ENCODE peak calls at places on chromosomes 12 and 14, in ten cellular contexts. One of them, this sample, is unnamed.

GRCh38 chr12:82527165-82527780 is 159.4 kb upstream of the TMTC2 start:
- DNase-seq in AML-193: peak
- DNase-seq in stimulated activated CD4-positive, alpha-beta T cell treated with anti-CD3 and anti-CD28 coated beads, Interleukin-1b, Interleukin-23, amount 100 ng/mL, for 24 hours: no peak
- DNase-seq in NCI-H1436: peak
- DNase-seq in activated CD8-positive, alpha-beta memory T cell treated with anti-CD3 and anti-CD28 coated beads for 24 hours: no peak
- DNase-seq in NCI-H345: peak
- DNase-seq in SJSA1: peak
- DNase-seq in IMR-90: peak
- DNase-seq in activated CD4-positive, alpha-beta T cell treated with anti-CD3 and anti-CD28 coated beads, Interleukin-2, amount 50 U/mL, for 4 hours: no peak
- DNase-seq in T-helper 2 cell: no peak
- DNase-seq in this sample: peak

GRCh38 chr12:14716848-14717444 is 20.5 kb upstream of the GUCY2C start:
- DNase-seq in stimulated activated CD4-positive, alpha-beta T cell treated with anti-CD3 and anti-CD28 coated beads, Interleukin-1b, Interleukin-23, amount 100 ng/mL, for 24 hours: peak
- DNase-seq in AML-193: peak
- DNase-seq in activated CD4-positive, alpha-beta T cell treated with anti-CD3 and anti-CD28 coated beads, Interleukin-2, amount 50 U/mL, for 4 hours: peak
- DNase-seq in T-helper 2 cell: peak
- DNase-seq in NCI-H1436: no peak
- DNase-seq in SJSA1: no peak
- DNase-seq in NCI-H345: peak
- DNase-seq in activated CD8-positive, alpha-beta memory T cell treated with anti-CD3 and anti-CD28 coated beads for 24 hours: no peak
- DNase-seq in IMR-90: peak
- DNase-seq in this sample: peak

GRCh38 chr12:39275846-39276245 is 167.1 kb downstream of the KIF21A start:
- DNase-seq in SJSA1: no peak
- DNase-seq in NCI-H345: no peak
- DNase-seq in activated CD8-positive, alpha-beta memory T cell treated with anti-CD3 and anti-CD28 coated beads for 24 hours: no peak
- DNase-seq in NCI-H1436: no peak
- DNase-seq in AML-193: no peak
- DNase-seq in activated CD4-positive, alpha-beta T cell treated with anti-CD3 and anti-CD28 coated beads, Interleukin-2, amount 50 U/mL, for 4 hours: no peak
- DNase-seq in T-helper 2 cell: no peak
- DNase-seq in stimulated activated CD4-positive, alpha-beta T cell treated with anti-CD3 and anti-CD28 coated beads, Interleukin-1b, Interleukin-23, amount 100 ng/mL, for 24 hours: no peak
- DNase-seq in IMR-90: no peak
- DNase-seq in this sample: no peak

GRCh38 chr14:74922752-74923401 is at the start of gene RPS6KL1:
- DNase-seq in activated CD8-positive, alpha-beta memory T cell treated with anti-CD3 and anti-CD28 coated beads for 24 hours: peak
- DNase-seq in NCI-H1436: peak
- DNase-seq in IMR-90: peak
- DNase-seq in SJSA1: no peak
- DNase-seq in NCI-H345: peak
- DNase-seq in T-helper 2 cell: peak
- DNase-seq in stimulated activated CD4-positive, alpha-beta T cell treated with anti-CD3 and anti-CD28 coated beads, Interleukin-1b, Interleukin-23, amount 100 ng/mL, for 24 hours: peak
- DNase-seq in AML-193: peak
- DNase-seq in activated CD4-positive, alpha-beta T cell treated with anti-CD3 and anti-CD28 coated beads, Interleukin-2, amount 50 U/mL, for 4 hours: peak
- DNase-seq in this sample: peak

GRCh38 chr12:120264086-120264485 is 1.4 kb downstream of the PXN start:
- DNase-seq in IMR-90: no peak
- DNase-seq in AML-193: no peak
- DNase-seq in stimulated activated CD4-positive, alpha-beta T cell treated with anti-CD3 and anti-CD28 coated beads, Interleukin-1b, Interleukin-23, amount 100 ng/mL, for 24 hours: no peak
- DNase-seq in activated CD4-positive, alpha-beta T cell treated with anti-CD3 and anti-CD28 coated beads, Interleukin-2, amount 50 U/mL, for 4 hours: no peak
- DNase-seq in T-helper 2 cell: no peak
- DNase-seq in activated CD8-positive, alpha-beta memory T cell treated with anti-CD3 and anti-CD28 coated beads for 24 hours: no peak
- DNase-seq in SJSA1: no peak
- DNase-seq in NCI-H345: no peak
- DNase-seq in NCI-H1436: no peak
- DNase-seq in this sample: no peak

GRCh38 chr12:105264771-105265170 is 28.8 kb upstream of the APPL2 start:
- DNase-seq in activated CD8-positive, alpha-beta memory T cell treated with anti-CD3 and anti-CD28 coated beads for 24 hours: no peak
- DNase-seq in NCI-H1436: no peak
- DNase-seq in stimulated activated CD4-positive, alpha-beta T cell treated with anti-CD3 and anti-CD28 coated beads, Interleukin-1b, Interleukin-23, amount 100 ng/mL, for 24 hours: no peak
- DNase-seq in NCI-H345: no peak
- DNase-seq in IMR-90: no peak
- DNase-seq in AML-193: no peak
- DNase-seq in T-helper 2 cell: no peak
- DNase-seq in SJSA1: peak
- DNase-seq in activated CD4-positive, alpha-beta T cell treated with anti-CD3 and anti-CD28 coated beads, Interleukin-2, amount 50 U/mL, for 4 hours: no peak
- DNase-seq in this sample: no peak

GRCh38 chr12:52097045-52097666 is 17.7 kb downstream of the SMIM41 start:
- DNase-seq in AML-193: no peak
- DNase-seq in T-helper 2 cell: no peak
- DNase-seq in activated CD4-positive, alpha-beta T cell treated with anti-CD3 and anti-CD28 coated beads, Interleukin-2, amount 50 U/mL, for 4 hours: no peak
- DNase-seq in NCI-H1436: no peak
- DNase-seq in IMR-90: no peak
- DNase-seq in activated CD8-positive, alpha-beta memory T cell treated with anti-CD3 and anti-CD28 coated beads for 24 hours: no peak
- DNase-seq in SJSA1: no peak
- DNase-seq in stimulated activated CD4-positive, alpha-beta T cell treated with anti-CD3 and anti-CD28 coated beads, Interleukin-1b, Interleukin-23, amount 100 ng/mL, for 24 hours: no peak
- DNase-seq in NCI-H345: no peak
- DNase-seq in this sample: no peak

GRCh38 chr12:124175731-124176130 is 119.2 kb upstream of the RFLNA start:
- DNase-seq in AML-193: no peak
- DNase-seq in IMR-90: no peak
- DNase-seq in activated CD4-positive, alpha-beta T cell treated with anti-CD3 and anti-CD28 coated beads, Interleukin-2, amount 50 U/mL, for 4 hours: no peak
- DNase-seq in stimulated activated CD4-positive, alpha-beta T cell treated with anti-CD3 and anti-CD28 coated beads, Interleukin-1b, Interleukin-23, amount 100 ng/mL, for 24 hours: no peak
- DNase-seq in SJSA1: no peak
- DNase-seq in T-helper 2 cell: no peak
- DNase-seq in NCI-H345: no peak
- DNase-seq in NCI-H1436: no peak
- DNase-seq in activated CD8-positive, alpha-beta memory T cell treated with anti-CD3 and anti-CD28 coated beads for 24 hours: no peak
- DNase-seq in this sample: no peak

GRCh38 chr12:58529897-58530296 is 390.4 kb downstream of the LRIG3 start:
- DNase-seq in NCI-H1436: no peak
- DNase-seq in stimulated activated CD4-positive, alpha-beta T cell treated with anti-CD3 and anti-CD28 coated beads, Interleukin-1b, Interleukin-23, amount 100 ng/mL, for 24 hours: no peak
- DNase-seq in NCI-H345: no peak
- DNase-seq in T-helper 2 cell: no peak
- DNase-seq in activated CD4-positive, alpha-beta T cell treated with anti-CD3 and anti-CD28 coated beads, Interleukin-2, amount 50 U/mL, for 4 hours: no peak
- DNase-seq in IMR-90: peak
- DNase-seq in activated CD8-positive, alpha-beta memory T cell treated with anti-CD3 and anti-CD28 coated beads for 24 hours: no peak
- DNase-seq in AML-193: no peak
- DNase-seq in SJSA1: peak
- DNase-seq in this sample: no peak

GRCh38 chr12:117821480-117822175 is 147.2 kb downstream of the KSR2 start:
- DNase-seq in AML-193: no peak
- DNase-seq in stimulated activated CD4-positive, alpha-beta T cell treated with anti-CD3 and anti-CD28 coated beads, Interleukin-1b, Interleukin-23, amount 100 ng/mL, for 24 hours: no peak
- DNase-seq in NCI-H1436: no peak
- DNase-seq in NCI-H345: no peak
- DNase-seq in SJSA1: no peak
- DNase-seq in IMR-90: no peak
- DNase-seq in activated CD8-positive, alpha-beta memory T cell treated with anti-CD3 and anti-CD28 coated beads for 24 hours: no peak
- DNase-seq in T-helper 2 cell: no peak
- DNase-seq in activated CD4-positive, alpha-beta T cell treated with anti-CD3 and anti-CD28 coated beads, Interleukin-2, amount 50 U/mL, for 4 hours: no peak
- DNase-seq in this sample: no peak

GRCh38 chr14:102731101-102731870 is 46.0 kb upstream of the TRAF3 start:
- DNase-seq in T-helper 2 cell: no peak
- DNase-seq in activated CD4-positive, alpha-beta T cell treated with anti-CD3 and anti-CD28 coated beads, Interleukin-2, amount 50 U/mL, for 4 hours: no peak
- DNase-seq in AML-193: no peak
- DNase-seq in NCI-H345: no peak
- DNase-seq in activated CD8-positive, alpha-beta memory T cell treated with anti-CD3 and anti-CD28 coated beads for 24 hours: peak
- DNase-seq in IMR-90: no peak
- DNase-seq in SJSA1: no peak
- DNase-seq in stimulated activated CD4-positive, alpha-beta T cell treated with anti-CD3 and anti-CD28 coated beads, Interleukin-1b, Interleukin-23, amount 100 ng/mL, for 24 hours: no peak
- DNase-seq in NCI-H1436: no peak
- DNase-seq in this sample: no peak

GRCh38 chr12:130658561-130658960 is 57.5 kb downstream of the RIMBP2 start:
- DNase-seq in NCI-H1436: no peak
- DNase-seq in NCI-H345: no peak
- DNase-seq in IMR-90: no peak
- DNase-seq in SJSA1: no peak
- DNase-seq in activated CD8-positive, alpha-beta memory T cell treated with anti-CD3 and anti-CD28 coated beads for 24 hours: no peak
- DNase-seq in AML-193: no peak
- DNase-seq in activated CD4-positive, alpha-beta T cell treated with anti-CD3 and anti-CD28 coated beads, Interleukin-2, amount 50 U/mL, for 4 hours: no peak
- DNase-seq in stimulated activated CD4-positive, alpha-beta T cell treated with anti-CD3 and anti-CD28 coated beads, Interleukin-1b, Interleukin-23, amount 100 ng/mL, for 24 hours: no peak
- DNase-seq in T-helper 2 cell: no peak
- DNase-seq in this sample: no peak

GRCh38 chr12:75690556-75690955 is 179.1 kb upstream of the KRR1 start:
- DNase-seq in activated CD8-positive, alpha-beta memory T cell treated with anti-CD3 and anti-CD28 coated beads for 24 hours: no peak
- DNase-seq in IMR-90: peak
- DNase-seq in NCI-H345: no peak
- DNase-seq in AML-193: no peak
- DNase-seq in activated CD4-positive, alpha-beta T cell treated with anti-CD3 and anti-CD28 coated beads, Interleukin-2, amount 50 U/mL, for 4 hours: no peak
- DNase-seq in T-helper 2 cell: no peak
- DNase-seq in SJSA1: peak
- DNase-seq in stimulated activated CD4-positive, alpha-beta T cell treated with anti-CD3 and anti-CD28 coated beads, Interleukin-1b, Interleukin-23, amount 100 ng/mL, for 24 hours: no peak
- DNase-seq in NCI-H1436: no peak
- DNase-seq in this sample: no peak

GRCh38 chr12:94571556-94571955 is 78.8 kb downstream of the TMCC3 start:
- DNase-seq in T-helper 2 cell: no peak
- DNase-seq in IMR-90: peak
- DNase-seq in activated CD8-positive, alpha-beta memory T cell treated with anti-CD3 and anti-CD28 coated beads for 24 hours: no peak
- DNase-seq in activated CD4-positive, alpha-beta T cell treated with anti-CD3 and anti-CD28 coated beads, Interleukin-2, amount 50 U/mL, for 4 hours: no peak
- DNase-seq in SJSA1: no peak
- DNase-seq in stimulated activated CD4-positive, alpha-beta T cell treated with anti-CD3 and anti-CD28 coated beads, Interleukin-1b, Interleukin-23, amount 100 ng/mL, for 24 hours: no peak
- DNase-seq in AML-193: no peak
- DNase-seq in NCI-H345: no peak
- DNase-seq in NCI-H1436: no peak
- DNase-seq in this sample: no peak

GRCh38 chr12:131991816-131992430 is 42.2 kb downstream of the EP400 start:
- DNase-seq in AML-193: no peak
- DNase-seq in NCI-H1436: no peak
- DNase-seq in T-helper 2 cell: no peak
- DNase-seq in stimulated activated CD4-positive, alpha-beta T cell treated with anti-CD3 and anti-CD28 coated beads, Interleukin-1b, Interleukin-23, amount 100 ng/mL, for 24 hours: no peak
- DNase-seq in SJSA1: peak
- DNase-seq in NCI-H345: no peak
- DNase-seq in activated CD8-positive, alpha-beta memory T cell treated with anti-CD3 and anti-CD28 coated beads for 24 hours: peak
- DNase-seq in activated CD4-positive, alpha-beta T cell treated with anti-CD3 and anti-CD28 coated beads, Interleukin-2, amount 50 U/mL, for 4 hours: no peak
- DNase-seq in IMR-90: no peak
- DNase-seq in this sample: no peak

GRCh38 chr14:65210118-65210826 is 108.0 kb upstream of the MAX start:
- DNase-seq in T-helper 2 cell: no peak
- DNase-seq in activated CD4-positive, alpha-beta T cell treated with anti-CD3 and anti-CD28 coated beads, Interleukin-2, amount 50 U/mL, for 4 hours: no peak
- DNase-seq in IMR-90: peak
- DNase-seq in SJSA1: no peak
- DNase-seq in AML-193: peak
- DNase-seq in stimulated activated CD4-positive, alpha-beta T cell treated with anti-CD3 and anti-CD28 coated beads, Interleukin-1b, Interleukin-23, amount 100 ng/mL, for 24 hours: no peak
- DNase-seq in activated CD8-positive, alpha-beta memory T cell treated with anti-CD3 and anti-CD28 coated beads for 24 hours: no peak
- DNase-seq in NCI-H345: no peak
- DNase-seq in NCI-H1436: no peak
- DNase-seq in this sample: peak

GRCh38 chr14:100680439-100681051 is 46.1 kb upstream of the DLK1 start:
- DNase-seq in stimulated activated CD4-positive, alpha-beta T cell treated with anti-CD3 and anti-CD28 coated beads, Interleukin-1b, Interleukin-23, amount 100 ng/mL, for 24 hours: no peak
- DNase-seq in NCI-H345: no peak
- DNase-seq in activated CD8-positive, alpha-beta memory T cell treated with anti-CD3 and anti-CD28 coated beads for 24 hours: no peak
- DNase-seq in activated CD4-positive, alpha-beta T cell treated with anti-CD3 and anti-CD28 coated beads, Interleukin-2, amount 50 U/mL, for 4 hours: no peak
- DNase-seq in IMR-90: no peak
- DNase-seq in NCI-H1436: no peak
- DNase-seq in T-helper 2 cell: no peak
- DNase-seq in AML-193: no peak
- DNase-seq in SJSA1: peak
- DNase-seq in this sample: no peak

GRCh38 chr12:115199831-115200230 is 515.9 kb upstream of the TBX3 start:
- DNase-seq in IMR-90: peak
- DNase-seq in AML-193: no peak
- DNase-seq in T-helper 2 cell: no peak
- DNase-seq in activated CD4-positive, alpha-beta T cell treated with anti-CD3 and anti-CD28 coated beads, Interleukin-2, amount 50 U/mL, for 4 hours: no peak
- DNase-seq in stimulated activated CD4-positive, alpha-beta T cell treated with anti-CD3 and anti-CD28 coated beads, Interleukin-1b, Interleukin-23, amount 100 ng/mL, for 24 hours: no peak
- DNase-seq in NCI-H345: no peak
- DNase-seq in activated CD8-positive, alpha-beta memory T cell treated with anti-CD3 and anti-CD28 coated beads for 24 hours: no peak
- DNase-seq in NCI-H1436: no peak
- DNase-seq in SJSA1: no peak
- DNase-seq in this sample: no peak